ENCODE peak calls at places on chromosomes 1 and 21, in five cellular contexts. G, R, N, E and X are unnamed samples.
A peak's percentile ranks its signal among the peaks of the same experiment; 100 is the strongest.

GRCh38 chr1:118899340-118899739 is 88.8 kb downstream of the TBX15 start:
- DNase-seq in G (no peak), R (no peak), N (no peak), E (no peak), X (no peak)

GRCh38 chr1:36208978-36209708 is 15.1 kb upstream of the THRAP3 start:
- DNase-seq in G (no peak), R (no peak), N (no peak), E (no peak), X (no peak)

GRCh38 chr1:234505774-234506114 is 26.8 kb upstream of the TARBP1 start:
- DNase-seq in G (no peak), R (peak; percentile 57), N (no peak), E (no peak), X (no peak)

GRCh38 chr1:56787330-56787729 is 31.9 kb downstream of the FYB2 start:
- DNase-seq in G (no peak), R (no peak), N (no peak), E (no peak), X (no peak)

GRCh38 chr1:32353886-32354570 is 8.3 kb downstream of the FAM229A start:
- DNase-seq in G (no peak), R (no peak), N (no peak), E (peak; percentile 42), X (peak; percentile 68)

GRCh38 chr1:43441894-43442632 is 11.7 kb downstream of the HYI start:
- DNase-seq in G (peak; percentile 73), R (no peak), N (peak; percentile 23), E (peak; percentile 10), X (peak; percentile 17)

GRCh38 chr21:43201491-43201890 is 32.7 kb downstream of the CRYAA start:
- DNase-seq in G (no peak), R (no peak), N (no peak), E (no peak), X (no peak)

GRCh38 chr1:25579947-25580309 is 36.5 kb downstream of the LDLRAP1 start:
- DNase-seq in G (no peak), R (no peak), N (no peak), E (no peak), X (no peak)

GRCh38 chr1:116432655-116433282 is 59.7 kb downstream of the ATP1A1 start:
- DNase-seq in G (no peak), R (no peak), N (no peak), E (no peak), X (no peak)

GRCh38 chr1:118486213-118486612 is 301.2 kb upstream of the SPAG17 start:
- DNase-seq in G (no peak), R (no peak), N (no peak), E (no peak), X (no peak)

GRCh38 chr1:15617874-15618684 is 821 bp downstream of the DDI2 start:
- DNase-seq in G (peak; percentile 91), R (no peak), N (no peak), E (peak; percentile 45), X (peak; percentile 48)

GRCh38 chr1:183845681-183846080 is 40.8 kb downstream of the RGL1 start:
- DNase-seq in G (no peak), R (no peak), N (no peak), E (no peak), X (no peak)

GRCh38 chr1:243179714-243180113 is 75.4 kb downstream of the CEP170 start:
- DNase-seq in G (no peak), R (no peak), N (no peak), E (no peak), X (no peak)

GRCh38 chr1:77888071-77888428 is 374 bp upstream of the NEXN start:
- DNase-seq in G (no peak), R (no peak), N (no peak), E (no peak), X (no peak)

GRCh38 chr1:169133228-169133576 is 26.7 kb downstream of the ATP1B1 start:
- DNase-seq in G (no peak), R (no peak), N (no peak), E (no peak), X (no peak)

GRCh38 chr1:9451086-9451485 is 88.2 kb upstream of the SLC25A33 start:
- DNase-seq in G (no peak), R (no peak), N (no peak), E (no peak), X (no peak)

GRCh38 chr1:93692451-93692861 is 10.8 kb upstream of the BCAR3 start:
- DNase-seq in G (peak; percentile 23), R (peak; percentile 42), N (no peak), E (no peak), X (no peak)

GRCh38 chr1:18530567-18531502 is 50.1 kb downstream of the KLHDC7A start:
- DNase-seq in G (peak; percentile 79), R (no peak), N (no peak), E (no peak), X (no peak)

GRCh38 chr1:62325076-62325475 is 5.8 kb upstream of the KANK4 start:
- DNase-seq in G (no peak), R (no peak), N (no peak), E (no peak), X (no peak)

GRCh38 chr1:103941086-103941485 is 191.4 kb downstream of the AMY1C start:
- DNase-seq in G (no peak), R (no peak), N (no peak), E (no peak), X (no peak)

GRCh38 chr1:181984006-181984405 is 77.5 kb downstream of the ZNF648 start:
- DNase-seq in G (no peak), R (no peak), N (no peak), E (no peak), X (no peak)

GRCh38 chr1:67833595-67833926 is 294 bp upstream of the GNG12 start:
- DNase-seq in G (peak; percentile 90), R (no peak), N (no peak), E (no peak), X (no peak)

GRCh38 chr21:42609806-42610205 is 43.6 kb upstream of the PDE9A start:
- DNase-seq in G (peak; percentile 49), R (no peak), N (no peak), E (no peak), X (no peak)

GRCh38 chr1:171794085-171794484 is 12.6 kb downstream of the METTL13 start:
- DNase-seq in G (no peak), R (no peak), N (no peak), E (no peak), X (no peak)

GRCh38 chr1:40090652-40091355 is 6.2 kb downstream of the PPT1 start:
- DNase-seq in G (no peak), R (no peak), N (no peak), E (no peak), X (no peak)

GRCh38 chr1:56577859-56578663 is 1.3 kb downstream of the PLPP3 start:
- DNase-seq in G (peak; percentile 88), R (peak; percentile 26), N (peak; percentile 84), E (peak; percentile 77), X (peak; percentile 41)

DNA sequence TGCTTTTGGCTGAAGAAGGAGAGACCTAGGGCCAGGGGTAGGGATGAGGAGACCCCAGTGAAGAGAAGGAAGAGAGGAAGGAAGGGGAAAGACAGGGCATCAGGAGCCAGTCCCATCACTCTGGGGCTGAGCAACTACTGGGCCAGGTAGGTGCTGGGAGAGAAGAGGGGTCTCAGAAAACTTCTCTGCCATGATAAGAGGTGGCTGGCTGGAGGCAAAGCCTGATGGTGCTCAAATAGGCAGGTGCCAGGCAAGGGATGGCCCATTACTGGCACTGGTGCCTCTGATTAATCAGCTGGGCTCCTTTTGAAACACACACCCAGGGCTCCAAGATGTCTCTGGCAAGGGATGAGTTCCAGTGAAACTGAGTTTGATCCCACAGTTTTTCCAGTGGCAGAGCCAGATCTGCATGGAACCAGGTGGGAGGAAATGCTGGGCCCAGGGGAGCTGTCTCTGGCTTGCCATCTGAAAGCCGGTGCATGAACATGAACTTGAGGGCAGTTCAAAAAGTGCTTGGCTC is 2.8 kb downstream of the CSF1 start:
- DNase-seq in G (no peak), R (no peak), N (no peak), E (no peak), X (no peak)
- H3K4me3 ChIP-seq in G (no peak overlapping the region), R (peak overlapping the region; percentile 99), N (peak overlapping the region; percentile 91), E (no peak overlapping the region), X (peak overlapping the region; percentile 92)

DNA sequence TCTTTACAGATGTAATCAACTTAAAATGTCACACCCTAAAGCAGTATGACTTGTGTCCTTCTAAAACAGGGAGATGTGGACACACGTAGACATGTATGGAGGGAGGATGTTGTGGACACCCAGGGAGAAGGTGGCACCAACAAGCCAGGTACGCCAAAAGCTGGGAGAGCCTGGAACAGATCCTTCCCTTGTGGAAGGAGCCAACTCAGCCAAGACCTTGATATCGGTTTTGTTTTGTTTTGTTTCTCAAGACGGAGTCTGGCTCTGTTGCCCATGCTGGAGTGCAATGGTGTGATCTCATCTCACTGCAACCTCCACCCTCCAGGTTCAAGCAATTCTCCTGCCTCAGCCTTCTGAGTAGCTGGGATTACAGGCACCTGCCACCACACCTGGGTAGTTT is 45.6 kb downstream of the CHAF1B start:
- DNase-seq in G (no peak), R (no peak), N (no peak), E (peak; percentile 37), X (no peak)
- TF ChIP-seq POLR2A in G (no peak), R (no peak), N (no peak), E (no peak), X (no peak)

GRCh38 chr1:44808063-44808937 is at the start of gene BTBD19:
- DNase-seq in G (peak; percentile 97), R (peak; percentile 65), N (peak; percentile 51), E (peak; percentile 82), X (peak; percentile 92)

GRCh38 chr1:44811234-44811633 is 2.9 kb downstream of the BTBD19 start:
- DNase-seq in G (peak; percentile 73), R (no peak), N (no peak), E (peak; percentile 4), X (no peak)

GRCh38 chr1:44807364-44808062 is 362 bp upstream of the DYNLT4 start:
- DNase-seq in G (peak; percentile 100), R (peak; percentile 97), N (peak; percentile 95), E (peak; percentile 98), X (peak; percentile 99)

GRCh38 chr1:44810101-44810761 is 1.9 kb downstream of the BTBD19 start:
- DNase-seq in G (peak; percentile 95), R (peak; percentile 50), N (peak; percentile 81), E (peak; percentile 93), X (peak; percentile 80)

GRCh38 chr1:44808938-44809917 is 905 bp downstream of the BTBD19 start:
- DNase-seq in G (peak; percentile 91), R (peak; percentile 46), N (peak; percentile 51), E (peak; percentile 55), X (peak; percentile 68)
- H3K4me3 ChIP-seq in G (no peak overlapping the region), R (peak overlapping the region; percentile 31), N (peak overlapping the region; percentile 35), E (no peak overlapping the region), X (no peak overlapping the region)

DNA sequence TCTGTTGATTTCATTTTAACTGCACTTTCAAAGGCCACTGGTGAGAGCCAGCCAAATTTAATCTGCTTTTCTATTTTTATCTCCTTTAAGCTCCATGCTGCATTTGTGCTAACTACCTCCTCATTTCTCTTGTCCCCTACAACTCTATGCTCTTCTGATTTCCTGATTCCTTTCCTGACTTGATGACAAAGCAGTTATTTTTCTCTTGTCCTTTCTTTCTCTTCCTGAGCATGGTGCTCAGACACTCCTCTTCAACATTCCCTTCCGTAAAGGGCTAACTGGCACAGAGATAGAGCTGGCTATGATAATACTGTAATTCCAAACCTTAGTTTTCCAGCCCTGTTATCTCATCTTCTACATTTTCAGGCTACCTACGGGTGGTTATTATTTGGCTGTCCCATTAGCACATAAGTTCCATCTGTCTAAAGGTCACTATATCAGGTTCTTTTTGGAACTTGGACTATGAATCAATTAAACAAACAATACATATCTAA is 6.8 kb upstream of the BCAS2 start:
- DNase-seq in G (no peak), R (no peak), N (no peak), E (no peak), X (no peak)
- TF ChIP-seq POLR2A in G (no peak), R (no peak), N (no peak), E (no peak), X (no peak)